ENCODE peak calls at places on chromosomes 6 and 20, in nine cellular contexts. X is endothelial cell, V is heart right ventricle, G is transverse colon, A is fibroblast of mammary gland, I is GM12865, K is epithelial cell of proximal tubule, B is pancreas, H is endodermal cell. D is an unnamed sample.

GRCh38 chr20:36339646-36340592 is 33.8 kb downstream of the DLGAP4 start:
- DNase-seq in V (no peak), B (no peak), A (no peak), G (no peak), I (no peak), X (no peak), H (peak), K (no peak), D (no peak)

GRCh38 chr6:44192428-44193041 is 24.2 kb upstream of the MYMX start:
- DNase-seq in K (no peak), H (peak), I (no peak), G (no peak), A (no peak), X (peak), B (no peak), V (no peak), D (no peak)

GRCh38 chr6:152391179-152391880 is 245.8 kb downstream of the SYNE1 start:
- DNase-seq in B (no peak), X (no peak), K (no peak), A (no peak), G (no peak), H (no peak), I (no peak), V (no peak), D (no peak)

GRCh38 chr20:17835941-17836861 is 132.4 kb downstream of the SNX5 start:
- DNase-seq in K (no peak), V (peak), G (peak), I (no peak), A (peak), X (no peak), B (no peak), H (no peak), D (no peak)

GRCh38 chr6:31970604-31971271 is 1.2 kb downstream of the DXO start:
- DNase-seq in V (no peak), A (no peak), K (no peak), G (peak), X (no peak), B (peak), H (no peak), I (no peak), D (no peak)

GRCh38 chr6:36724514-36725385 is 27.1 kb downstream of the RAB44 start:
- DNase-seq in X (peak), V (peak), B (peak), I (peak), G (peak), K (peak), H (peak), A (peak), D (no peak)

GRCh38 chr20:37294262-37294981 is 5.0 kb downstream of the MANBAL start:
- DNase-seq in H (no peak), B (no peak), G (no peak), I (no peak), K (no peak), X (no peak), V (no peak), A (peak), D (no peak)

GRCh38 chr6:44126320-44127149 is 717 bp downstream of the MRPL14 start:
- DNase-seq in V (peak), H (peak), A (peak), B (peak), X (peak), G (peak), I (peak), K (no peak), D (no peak)

GRCh38 chr6:89528865-89529264 is 95.9 kb downstream of the ANKRD6 start:
- DNase-seq in B (no peak), H (no peak), G (no peak), X (no peak), A (no peak), K (no peak), I (no peak), V (no peak), D (no peak)

GRCh38 chr6:77604476-77604875 is 48.4 kb upstream of the MEI4 start:
- DNase-seq in K (no peak), G (no peak), B (no peak), V (no peak), X (no peak), H (no peak), A (no peak), I (no peak), D (no peak)

GRCh38 chr6:41343641-41344187 is 8.3 kb downstream of the NCR2 start:
- DNase-seq in I (no peak), V (no peak), H (no peak), G (no peak), X (no peak), A (no peak), B (no peak), K (no peak), D (no peak)

GRCh38 chr20:62368629-62369507 is 1.8 kb upstream of the LAMA5 start:
- DNase-seq in G (peak), A (peak), V (peak), I (no peak), K (no peak), H (peak), X (peak), B (peak), D (peak)

GRCh38 chr6:104184036-104184435 is 675.7 kb downstream of the HACE1 start:
- DNase-seq in H (no peak), I (no peak), K (no peak), V (no peak), G (no peak), X (no peak), B (no peak), A (no peak), D (no peak)

GRCh38 chr6:161736341-161736740 is 462.5 kb upstream of the AGPAT4 start:
- DNase-seq in A (no peak), G (no peak), H (peak), I (no peak), V (no peak), B (no peak), K (no peak), X (no peak), D (no peak)

GRCh38 chr20:9978395-9979004 is 56.3 kb upstream of the ANKEF1 start:
- DNase-seq in B (peak), K (peak), X (peak), V (no peak), H (peak), A (peak), I (peak), G (peak), D (no peak)

GRCh38 chr20:25281541-25281991 is 33.7 kb downstream of the PYGB start:
- DNase-seq in X (no peak), K (no peak), H (no peak), A (no peak), G (peak), B (no peak), I (peak), V (no peak), D (no peak)

GRCh38 chr6:7108196-7108963 is 619 bp downstream of the RREB1 start:
- DNase-seq in G (peak), H (peak), K (no peak), A (peak), B (peak), X (peak), V (peak), I (peak), D (peak)

GRCh38 chr20:4261333-4262284 is 246.3 kb upstream of the RNF24 start:
- DNase-seq in I (no peak), K (no peak), H (no peak), X (no peak), A (peak), G (no peak), B (no peak), V (no peak), D (no peak)
- TF ChIP-seq CTCF in I (no peak), K (no peak), H (no peak), X (no peak), A (peak), G (no peak), B (no peak), V (no peak), D (no peak)

GRCh38 chr6:158387036-158387435 is 74.8 kb downstream of the TULP4 start:
- DNase-seq in B (no peak), X (no peak), I (peak), K (no peak), A (no peak), G (no peak), V (no peak), H (no peak), D (no peak)
- TF ChIP-seq CTCF in B (no peak), X (no peak), I (no peak), K (peak), A (peak), G (no peak), V (no peak), H (peak), D (no peak)

DNA sequence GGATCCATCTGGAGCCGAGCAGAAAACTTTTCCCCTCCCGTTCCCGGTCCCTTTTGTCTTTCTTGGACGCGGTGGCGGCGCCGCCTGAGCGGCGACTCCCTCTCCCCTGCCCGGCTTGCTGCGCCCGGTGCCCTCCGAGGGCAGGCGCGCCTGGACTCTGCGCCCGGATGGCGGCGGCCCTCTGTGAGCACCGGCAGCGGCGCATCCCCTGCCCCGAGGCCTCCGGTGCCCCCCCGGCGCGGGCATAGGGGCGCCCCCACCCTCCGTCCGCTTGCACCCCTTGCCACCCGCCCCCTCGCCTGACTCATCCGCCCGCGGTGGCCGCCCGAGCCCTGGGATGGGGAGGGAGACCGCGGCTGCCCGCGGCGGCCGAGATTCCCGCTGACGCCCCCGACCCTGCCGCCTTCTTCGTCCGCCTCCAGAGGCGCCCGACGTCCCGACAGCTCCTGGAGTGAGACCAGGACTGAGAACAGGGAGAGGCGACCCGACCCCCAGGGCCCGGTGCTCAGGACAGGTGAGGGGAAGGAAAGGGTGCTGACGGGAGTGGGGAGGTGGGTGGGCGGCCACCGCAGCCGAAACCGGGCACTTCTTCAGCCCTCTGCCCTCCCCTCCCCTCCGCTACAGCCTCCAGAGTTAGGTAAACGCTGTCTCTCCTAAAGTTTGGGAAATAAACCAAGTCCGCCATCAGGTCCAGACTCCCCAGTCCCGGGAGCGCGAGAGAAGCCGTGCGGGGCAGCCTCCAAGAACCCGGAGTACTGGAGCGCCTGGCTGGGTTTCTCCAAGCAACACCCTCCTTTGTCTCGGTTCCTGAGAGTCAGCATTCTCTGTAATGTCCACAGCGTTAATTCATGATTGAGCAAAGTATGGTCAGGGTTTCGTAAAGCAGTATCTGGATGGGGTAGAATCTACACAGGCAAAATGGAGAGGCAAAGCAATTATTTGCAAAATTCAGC is at the start of gene TMEM200A:
- DNase-seq in I (no peak), K (no peak), H (peak), G (peak), X (peak), A (peak), B (peak), V (peak), D (peak)
- TF ChIP-seq CTCF in I (no peak), K (no peak), H (peak), G (no peak), X (no peak), A (no peak), B (no peak), V (no peak), D (no peak)

DNA sequence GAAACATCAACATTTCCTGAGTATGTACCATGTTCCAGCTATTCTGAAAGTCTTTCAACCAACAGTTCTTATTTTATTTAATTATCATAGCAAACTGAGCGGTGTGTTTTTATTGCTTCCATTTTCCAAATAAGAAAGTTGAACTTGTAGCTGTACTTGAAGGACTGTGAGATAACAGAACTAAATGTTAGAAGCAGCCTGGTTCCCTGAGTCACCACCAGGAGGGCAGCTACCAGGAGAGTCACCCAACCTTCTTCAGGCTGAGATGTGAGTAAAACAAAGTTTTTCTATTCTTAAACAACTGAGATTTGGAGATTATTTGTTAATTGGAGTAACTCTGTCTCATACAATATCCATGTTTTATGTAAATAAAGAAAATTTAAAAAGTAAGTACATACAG is 403.4 kb downstream of the PKHD1 start:
- DNase-seq in V (no peak), A (no peak), G (no peak), B (no peak), I (no peak), K (no peak), H (no peak), X (no peak), D (no peak)
- TF ChIP-seq CTCF in V (no peak), A (no peak), G (no peak), B (no peak), I (peak), K (peak), H (peak), X (no peak), D (no peak)

D was measured in mesothelial cell of epicardium.